ENCODE peak calls at places on chromosomes 4 and X, in four cellular contexts. Z is activated T-helper 1 cell treated with Interleukin-2 at 50 U/mL for 16 hours; K is stimulated activated naive CD8-positive, alpha-beta T cell treated with anti-CD3 and anti-CD28 coated beads, Interleukin-15, Interleukin-2, amounts not matched to agents 100 U/mL and 50 U/mL, for 24 hours; Y is KBM-7. V is an unnamed sample.

GRCh38 chrX:135543924-135544323 is 23.5 kb downstream of the INTS6L start:
- DNase-seq in Z (no peak), K (peak), Y (peak), V (no peak)

GRCh38 chrX:41808042-41808441 is 84.1 kb downstream of the GPR82 start:
- DNase-seq in Z (no peak), K (no peak), Y (no peak), V (no peak)

GRCh38 chr4:70583952-70584834 is 7.9 kb upstream of the AMBN start:
- DNase-seq in Z (no peak), K (no peak), Y (no peak), V (no peak)

GRCh38 chr4:139028191-139028661 is 12.6 kb downstream of the NOCT start:
- DNase-seq in Z (no peak), K (no peak), Y (no peak), V (no peak)

GRCh38 chr4:85928775-85929585 is 430.9 kb downstream of the MAPK10 start:
- DNase-seq in Z (no peak), K (no peak), Y (no peak), V (no peak)

GRCh38 chr4:158168606-158169005 is 4.2 kb downstream of the GASK1B start:
- DNase-seq in Z (no peak), K (no peak), Y (no peak), V (no peak)

GRCh38 chr4:89216866-89217265 is 90.7 kb downstream of the GPRIN3 start:
- DNase-seq in Z (no peak), K (no peak), Y (no peak), V (no peak)

GRCh38 chrX:70613295-70613694 is 168.7 kb downstream of the DLG3 start:
- DNase-seq in Z (no peak), K (no peak), Y (no peak), V (no peak)

GRCh38 chr4:142656178-142656577 is 189.9 kb downstream of the INPP4B start:
- DNase-seq in Z (no peak), K (peak), Y (peak), V (no peak)

GRCh38 chr4:80492761-80493160 is 157.2 kb downstream of the CFAP299 start:
- DNase-seq in Z (peak), K (peak), Y (no peak), V (no peak)

GRCh38 chrX:115023139-115023538 is 5.7 kb upstream of the IL13RA2 start:
- DNase-seq in Z (no peak), K (no peak), Y (no peak), V (no peak)

GRCh38 chr4:124564121-124564520 is 148.4 kb downstream of the ANKRD50 start:
- DNase-seq in Z (no peak), K (no peak), Y (no peak), V (no peak)

GRCh38 chrX:51461053-51462050 is 35.0 kb downstream of the NUDT11 start:
- DNase-seq in Z (no peak), K (peak), Y (peak), V (no peak)

V was measured in H7.